ENCODE peak calls at places on chromosomes 4 and X, in five cellular contexts. O is lung, S is tibial artery, U is neuronal stem cell, Q is upper lobe of left lung. I is an unnamed sample.

GRCh38 chr4:161554372-161554990 is 609.3 kb downstream of the FSTL5 start:
- DNase-seq in O (no peak), S (no peak), U (no peak), Q (no peak), I (no peak)

GRCh38 chr4:3517731-3518510 is 14.3 kb downstream of the LRPAP1 start:
- DNase-seq in O (no peak), S (no peak), U (no peak), Q (peak; percentile 73), I (peak; percentile 5)

GRCh38 chr4:12949719-12950118 is 534.4 kb downstream of the RAB28 start:
- DNase-seq in O (no peak), S (no peak), U (no peak), Q (no peak), I (no peak)

GRCh38 chr4:127641524-127641923 is 8.8 kb downstream of the INTU start:
- DNase-seq in O (no peak), S (no peak), U (no peak), Q (no peak), I (no peak)

GRCh38 chrX:134544614-134545255 is 84.8 kb downstream of the HPRT1 start:
- DNase-seq in O (no peak), S (no peak), U (no peak), Q (peak; percentile 58), I (peak; percentile 3)

GRCh38 chrX:19063030-19063429 is 59.2 kb downstream of the ADGRG2 start:
- DNase-seq in O (no peak), S (no peak), U (no peak), Q (no peak), I (no peak)

GRCh38 chr4:169682360-169683047 is 62.1 kb downstream of the CLCN3 start:
- DNase-seq in O (no peak), S (no peak), U (no peak), Q (no peak), I (no peak)

GRCh38 chr4:1368421-1369090 is 21.5 kb downstream of the UVSSA start:
- DNase-seq in O (no peak), S (no peak), U (no peak), Q (peak; percentile 71), I (no peak)

GRCh38 chrX:140180585-140180984 is 215.3 kb upstream of the CXorf66 start:
- DNase-seq in O (no peak), S (no peak), U (no peak), Q (no peak), I (no peak)

GRCh38 chr4:10020871-10021676 is at the start of gene SLC2A9:
- DNase-seq in O (no peak), S (peak; percentile 59), U (no peak), Q (peak; percentile 65), I (no peak)

GRCh38 chr4:102263024-102263787 is 82.1 kb downstream of the SLC39A8 start:
- DNase-seq in O (no peak), S (no peak), U (peak; percentile 41), Q (no peak), I (peak; percentile 18)

GRCh38 chr4:103867311-103867710 is 147.5 kb upstream of the TACR3 start:
- DNase-seq in O (no peak), S (no peak), U (no peak), Q (no peak), I (no peak)

GRCh38 chrX:8731579-8732395 is at the start of gene ANOS1:
- DNase-seq in O (peak; percentile 80), S (no peak), U (peak; percentile 61), Q (peak; percentile 91), I (peak; percentile 17)

GRCh38 chr4:128362760-128363159 is 75.1 kb upstream of the PGRMC2 start:
- DNase-seq in O (no peak), S (no peak), U (no peak), Q (no peak), I (no peak)

GRCh38 chr4:149884529-149885206 is 69.0 kb upstream of the IQCM start:
- DNase-seq in O (no peak), S (no peak), U (no peak), Q (no peak), I (no peak)

GRCh38 chr4:165199722-165200121 is 7.6 kb upstream of the KLHL2 start:
- DNase-seq in O (no peak), S (no peak), U (no peak), Q (no peak), I (peak; percentile 35)

GRCh38 chrX:136665258-136665900 is 17.4 kb downstream of the CD40LG start:
- DNase-seq in O (no peak), S (no peak), U (no peak), Q (no peak), I (no peak)

GRCh38 chr4:14853186-14853946 is 148.9 kb upstream of the CPEB2 start:
- DNase-seq in O (no peak), S (no peak), U (no peak), Q (no peak), I (no peak)

GRCh38 chr4:26030780-26031179 is 116.8 kb downstream of the SMIM20 start:
- DNase-seq in O (no peak), S (no peak), U (no peak), Q (no peak), I (no peak)

GRCh38 chr4:175656615-175657014 is 155.4 kb downstream of the GPM6A start:
- DNase-seq in O (no peak), S (no peak), U (no peak), Q (no peak), I (no peak)

GRCh38 chrX:63784902-63785692 is at the start of gene ARHGEF9:
- DNase-seq in O (no peak), S (peak; percentile 18), U (peak; percentile 44), Q (peak; percentile 46), I (peak; percentile 4)

GRCh38 chrX:118049713-118050112 is 66.9 kb downstream of the KLHL13 start:
- DNase-seq in O (no peak), S (no peak), U (no peak), Q (no peak), I (no peak)

GRCh38 chr4:183080372-183081115 is 18.5 kb upstream of the WWC2 start:
- DNase-seq in O (no peak), S (no peak), U (no peak), Q (no peak), I (no peak)

GRCh38 chr4:183078634-183079033 is 20.4 kb upstream of the WWC2 start:
- DNase-seq in O (no peak), S (no peak), U (no peak), Q (peak; percentile 61), I (no peak)

GRCh38 chr4:183082053-183082452 is 17.0 kb upstream of the WWC2 start:
- DNase-seq in O (no peak), S (no peak), U (no peak), Q (no peak), I (no peak)

DNA sequence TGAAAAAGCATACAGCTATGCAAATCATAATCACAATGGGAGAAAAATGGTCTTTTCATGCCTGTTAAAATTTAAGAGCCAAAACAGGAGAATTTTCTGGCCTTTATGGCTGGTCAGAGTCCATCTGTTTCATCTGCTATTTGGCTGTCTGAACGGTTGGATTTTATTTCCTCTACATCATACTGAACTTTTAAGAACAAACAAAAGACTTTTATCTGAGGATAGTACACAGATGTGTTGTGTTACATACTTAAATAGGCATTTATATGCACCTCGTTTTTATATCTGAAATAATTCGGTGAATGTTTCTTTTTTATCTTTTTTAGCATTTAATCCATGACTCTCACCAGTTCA is 18.0 kb upstream of the WWC2 start:
- DNase-seq in O (no peak), S (no peak), U (no peak), Q (no peak), I (no peak)
- H3K4me1 ChIP-seq in O (no peaks in the 10 kb centered on the region), S (no peaks in the 10 kb centered on the region), U (peaks cover 2% of the 10 kb centered on the region), Q (no peaks in the 10 kb centered on the region), I (peaks cover 13% of the 10 kb centered on the region)

DNA sequence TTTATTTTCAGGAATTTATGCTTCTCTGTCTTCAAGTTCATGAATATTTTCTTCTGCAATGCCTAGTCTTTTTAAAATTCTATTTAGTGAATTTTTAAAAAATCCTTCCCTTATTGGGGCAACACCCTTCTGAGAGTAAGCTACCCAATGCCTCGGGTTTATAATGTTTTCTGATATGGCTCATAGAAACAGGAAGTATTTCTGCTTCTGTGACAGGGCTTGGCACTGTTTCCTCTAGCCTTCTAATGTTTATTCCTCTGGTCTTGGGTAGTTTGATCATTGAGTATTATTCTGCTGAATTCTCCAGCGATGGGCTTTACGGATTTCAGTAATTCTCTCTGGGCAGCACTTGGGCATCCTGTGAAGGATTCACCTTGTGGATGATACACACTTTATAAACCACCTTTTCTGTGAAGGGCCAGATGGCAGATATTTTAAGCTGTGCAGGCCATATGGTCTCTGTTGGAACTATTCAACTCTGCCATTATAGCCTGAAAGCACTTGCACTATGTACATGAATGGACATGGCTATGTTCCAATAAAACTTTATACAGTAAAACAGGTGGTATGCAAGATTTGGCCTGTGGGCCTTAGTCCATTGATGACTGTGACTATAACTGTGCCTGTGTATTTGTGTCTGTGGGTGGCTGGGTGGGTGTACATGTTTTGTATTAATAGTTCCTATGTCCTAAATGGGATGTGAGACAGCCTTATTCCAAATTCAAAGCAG is 95.9 kb upstream of the FAT1 start:
- DNase-seq in O (no peak), S (no peak), U (no peak), Q (no peak), I (no peak)
- H3K27ac ChIP-seq in O (no peak overlapping the region), S (no peak overlapping the region), U (no peak overlapping the region), Q (no peak overlapping the region), I (no peak overlapping the region)

GRCh38 chr4:88628746-88629145 is 36.5 kb downstream of the HERC3 start:
- DNase-seq in O (no peak), S (no peak), U (no peak), Q (no peak), I (no peak)

GRCh38 chr4:88630756-88631155 is 38.5 kb downstream of the HERC3 start:
- DNase-seq in O (no peak), S (no peak), U (no peak), Q (no peak), I (no peak)

DNA sequence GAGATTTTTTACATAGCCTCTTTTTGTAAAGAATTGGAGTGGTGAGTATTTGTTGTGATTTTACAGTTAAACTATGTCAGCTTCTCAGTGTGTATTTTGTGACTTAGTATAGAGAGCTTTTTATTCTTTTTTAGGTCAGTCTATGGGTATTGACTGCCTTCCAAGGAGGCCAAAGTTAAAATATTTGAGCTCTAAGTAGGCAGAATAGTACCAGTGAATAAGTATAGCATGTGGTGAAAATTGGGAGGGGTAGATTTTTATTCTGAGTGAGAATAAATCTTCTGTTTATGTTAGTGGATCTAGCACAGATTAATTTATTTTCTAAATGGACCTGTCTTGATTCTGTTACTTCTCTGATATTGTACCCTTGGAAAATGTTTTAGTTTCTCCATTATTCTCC is 37.5 kb downstream of the HERC3 start:
- DNase-seq in O (no peak), S (no peak), U (no peak), Q (no peak), I (no peak)
- H3K4me1 ChIP-seq in O (peaks cover 3% of the 10 kb centered on the region), S (no peaks in the 10 kb centered on the region), U (no peaks in the 10 kb centered on the region), Q (no peaks in the 10 kb centered on the region), I (no peaks in the 10 kb centered on the region)

DNA sequence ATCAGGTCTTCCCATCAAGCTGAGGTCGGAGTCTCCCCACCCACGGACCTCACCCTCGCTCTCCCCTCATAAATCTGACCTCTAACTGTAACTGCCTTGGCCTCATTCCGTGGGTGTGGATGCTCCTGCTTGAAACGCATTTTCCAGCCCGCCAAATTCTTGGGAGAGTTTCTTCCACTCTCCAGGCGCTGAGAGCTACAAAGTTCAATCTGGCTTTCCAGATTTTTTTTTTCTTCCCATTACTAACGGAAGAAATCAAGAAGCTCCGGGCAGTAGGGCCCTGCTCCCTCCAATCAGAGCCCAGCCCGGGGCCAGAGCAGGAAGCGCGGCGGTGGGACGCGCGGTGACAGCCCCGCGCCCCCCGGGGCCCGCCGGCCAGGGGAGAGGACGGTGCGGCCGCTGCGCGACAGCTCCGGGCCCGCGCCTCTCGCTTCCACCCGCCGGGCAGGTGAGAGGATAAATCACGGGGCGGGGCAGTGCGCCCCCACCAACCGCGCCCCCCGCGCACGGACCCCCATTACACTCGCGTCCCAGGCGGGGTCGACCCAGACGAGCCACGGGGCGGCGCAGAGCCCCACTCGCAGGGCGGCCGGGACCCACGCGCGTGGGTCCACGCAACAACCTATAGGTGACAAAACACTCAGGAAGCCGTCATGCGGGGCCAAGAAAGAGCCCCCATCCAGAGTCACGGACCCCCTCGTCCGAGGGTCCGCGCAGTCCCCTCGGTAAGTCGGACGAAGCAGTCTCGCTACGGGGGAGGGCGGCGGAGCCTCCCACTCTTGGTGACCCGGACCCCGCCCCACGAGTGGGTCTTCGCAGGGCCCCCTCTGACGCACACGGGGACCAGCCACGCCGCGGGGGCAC is 916 bp downstream of the AFAP1 start:
- DNase-seq in O (no peak), S (peak; percentile 41), U (no peak), Q (peak; percentile 89), I (peak; percentile 41)
- H3K27ac ChIP-seq in O (peak overlapping the region; percentile 96), S (peak overlapping the region; percentile 95), U (no peak overlapping the region), Q (peak overlapping the region; percentile 82), I (peak overlapping the region; percentile 80)

I was measured in body of pancreas.